ENCODE peak calls at places on chromosome 9, in nine cellular contexts. One of them, this sample, is unnamed.

GRCh38 chr9:128406848-128407391 is 13.7 kb upstream of the CERCAM start:
- DNase-seq in esophagus squamous epithelium: no peak
- DNase-seq in A549: no peak
- DNase-seq in IMR-90: peak
- DNase-seq in upper lobe of left lung: no peak
- DNase-seq in K562: no peak
- DNase-seq in Peyer's patch: no peak
- DNase-seq in spleen: no peak
- DNase-seq in sigmoid colon: no peak
- DNase-seq in this sample: no peak

GRCh38 chr9:112885324-112885723 is 5.4 kb downstream of the SLC46A2 start:
- DNase-seq in esophagus squamous epithelium: no peak
- DNase-seq in A549: no peak
- DNase-seq in IMR-90: no peak
- DNase-seq in upper lobe of left lung: no peak
- DNase-seq in K562: no peak
- DNase-seq in Peyer's patch: no peak
- DNase-seq in spleen: no peak
- DNase-seq in sigmoid colon: no peak
- DNase-seq in this sample: no peak

GRCh38 chr9:92402359-92402758 is 2.0 kb downstream of the OGN start:
- DNase-seq in esophagus squamous epithelium: no peak
- DNase-seq in A549: no peak
- DNase-seq in IMR-90: no peak
- DNase-seq in upper lobe of left lung: no peak
- DNase-seq in K562: no peak
- DNase-seq in Peyer's patch: no peak
- DNase-seq in spleen: no peak
- DNase-seq in sigmoid colon: no peak
- DNase-seq in this sample: no peak

GRCh38 chr9:92983984-92984589 is 36.8 kb downstream of the FGD3 start:
- DNase-seq in esophagus squamous epithelium: no peak
- DNase-seq in A549: no peak
- DNase-seq in IMR-90: peak
- DNase-seq in upper lobe of left lung: no peak
- DNase-seq in K562: peak
- DNase-seq in Peyer's patch: no peak
- DNase-seq in spleen: no peak
- DNase-seq in sigmoid colon: no peak
- DNase-seq in this sample: no peak

GRCh38 chr9:125763373-125763772 is 16.2 kb downstream of the PBX3 start:
- DNase-seq in esophagus squamous epithelium: no peak
- DNase-seq in A549: no peak
- DNase-seq in IMR-90: peak
- DNase-seq in upper lobe of left lung: no peak
- DNase-seq in K562: peak
- DNase-seq in Peyer's patch: no peak
- DNase-seq in spleen: no peak
- DNase-seq in sigmoid colon: no peak
- DNase-seq in this sample: peak

GRCh38 chr9:97504381-97505216 is 3.1 kb downstream of the TMOD1 start:
- DNase-seq in esophagus squamous epithelium: no peak
- DNase-seq in A549: no peak
- DNase-seq in IMR-90: peak
- DNase-seq in upper lobe of left lung: no peak
- DNase-seq in K562: peak
- DNase-seq in Peyer's patch: no peak
- DNase-seq in spleen: no peak
- DNase-seq in sigmoid colon: no peak
- DNase-seq in this sample: peak

GRCh38 chr9:116493183-116493582 is 193.9 kb upstream of the TRIM32 start:
- DNase-seq in esophagus squamous epithelium: no peak
- DNase-seq in A549: no peak
- DNase-seq in IMR-90: peak
- DNase-seq in upper lobe of left lung: no peak
- DNase-seq in K562: no peak
- DNase-seq in Peyer's patch: no peak
- DNase-seq in spleen: no peak
- DNase-seq in sigmoid colon: no peak
- DNase-seq in this sample: no peak

GRCh38 chr9:83434254-83434653 is 103.9 kb downstream of the FRMD3 start:
- DNase-seq in esophagus squamous epithelium: no peak
- DNase-seq in A549: no peak
- DNase-seq in IMR-90: no peak
- DNase-seq in upper lobe of left lung: no peak
- DNase-seq in K562: no peak
- DNase-seq in Peyer's patch: no peak
- DNase-seq in spleen: no peak
- DNase-seq in sigmoid colon: no peak
- DNase-seq in this sample: no peak

GRCh38 chr9:117459941-117460340 is 45.1 kb upstream of the ASTN2 start:
- DNase-seq in esophagus squamous epithelium: no peak
- DNase-seq in A549: no peak
- DNase-seq in IMR-90: no peak
- DNase-seq in upper lobe of left lung: no peak
- DNase-seq in K562: no peak
- DNase-seq in Peyer's patch: no peak
- DNase-seq in spleen: no peak
- DNase-seq in sigmoid colon: no peak
- DNase-seq in this sample: no peak

DNA sequence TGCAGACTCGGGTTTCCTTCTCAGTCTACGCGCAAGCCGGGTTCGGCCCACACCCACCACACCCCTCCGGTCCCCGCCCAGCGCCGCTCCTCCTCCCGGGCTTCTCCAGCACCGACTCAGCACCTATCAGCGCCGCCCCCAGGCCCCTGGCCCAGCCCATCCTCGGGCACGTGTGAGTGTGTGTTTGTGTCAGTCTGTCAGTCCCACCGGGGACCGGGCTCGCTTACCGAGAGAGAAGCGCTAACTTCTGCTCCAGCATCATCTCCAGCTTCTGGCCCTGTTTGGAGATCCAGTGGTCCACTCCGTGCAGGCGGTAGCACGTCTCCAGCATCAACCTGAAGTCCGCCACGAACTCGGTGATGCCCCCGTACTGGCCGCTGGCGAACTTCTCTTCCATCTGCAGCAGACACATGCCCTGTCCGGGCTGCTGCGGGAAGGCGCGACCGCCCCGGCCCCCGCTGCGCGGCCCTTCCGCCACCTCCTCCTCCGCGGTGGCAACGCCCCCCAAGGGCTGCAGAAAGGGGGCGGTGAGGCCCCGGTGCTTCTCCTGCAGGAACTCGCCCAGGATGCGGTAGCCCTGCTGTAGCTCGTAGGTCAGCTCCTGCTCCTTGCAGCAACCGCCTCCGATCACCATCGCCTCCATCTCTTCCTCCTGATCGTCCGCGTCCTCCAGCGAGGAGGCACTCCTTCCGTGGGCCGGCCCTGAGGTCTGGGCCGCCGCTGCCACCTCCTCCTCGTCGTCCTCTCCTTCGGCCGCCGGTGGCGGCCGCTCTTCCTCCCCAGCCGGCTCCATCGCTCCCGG is 8.3 kb downstream of the RANBP6 start:
- DNase-seq in esophagus squamous epithelium: peak
- DNase-seq in A549: peak
- DNase-seq in IMR-90: peak
- DNase-seq in upper lobe of left lung: peak
- DNase-seq in K562: peak
- DNase-seq in Peyer's patch: peak
- DNase-seq in spleen: peak
- DNase-seq in sigmoid colon: peak
- DNase-seq in this sample: peak
- TF ChIP-seq POLR2A in esophagus squamous epithelium: no peak
- TF ChIP-seq POLR2A in A549: no peak
- TF ChIP-seq POLR2A in IMR-90: no peak
- TF ChIP-seq POLR2A in upper lobe of left lung: no peak
- TF ChIP-seq POLR2A in K562: no peak
- TF ChIP-seq POLR2A in Peyer's patch: peak
- TF ChIP-seq POLR2A in spleen: no peak
- TF ChIP-seq POLR2A in sigmoid colon: no peak
- TF ChIP-seq POLR2A in this sample: peak

GRCh38 chr9:36548454-36548853 is 24.2 kb upstream of the MELK start:
- DNase-seq in esophagus squamous epithelium: no peak
- DNase-seq in A549: no peak
- DNase-seq in IMR-90: no peak
- DNase-seq in upper lobe of left lung: no peak
- DNase-seq in K562: no peak
- DNase-seq in Peyer's patch: no peak
- DNase-seq in spleen: no peak
- DNase-seq in sigmoid colon: no peak
- DNase-seq in this sample: no peak
- TF ChIP-seq CTCF in esophagus squamous epithelium: no peak
- TF ChIP-seq CTCF in A549: no peak
- TF ChIP-seq CTCF in IMR-90: no peak
- TF ChIP-seq CTCF in upper lobe of left lung: no peak
- TF ChIP-seq CTCF in K562: no peak
- TF ChIP-seq CTCF in Peyer's patch: no peak
- TF ChIP-seq CTCF in spleen: no peak
- TF ChIP-seq CTCF in sigmoid colon: no peak
- TF ChIP-seq CTCF in this sample: no peak

GRCh38 chr9:35558185-35558584 is 46.9 kb upstream of the TESK1 start:
- DNase-seq in esophagus squamous epithelium: no peak
- DNase-seq in A549: no peak
- DNase-seq in IMR-90: no peak
- DNase-seq in upper lobe of left lung: no peak
- DNase-seq in K562: no peak
- DNase-seq in Peyer's patch: no peak
- DNase-seq in spleen: no peak
- DNase-seq in sigmoid colon: no peak
- DNase-seq in this sample: no peak

GRCh38 chr9:35561468-35562261 is 43.4 kb upstream of the TESK1 start:
- DNase-seq in esophagus squamous epithelium: no peak
- DNase-seq in A549: no peak
- DNase-seq in IMR-90: no peak
- DNase-seq in upper lobe of left lung: no peak
- DNase-seq in K562: no peak
- DNase-seq in Peyer's patch: no peak
- DNase-seq in spleen: no peak
- DNase-seq in sigmoid colon: no peak
- DNase-seq in this sample: no peak

GRCh38 chr9:35560625-35561337 is 44.3 kb upstream of the TESK1 start:
- DNase-seq in esophagus squamous epithelium: no peak
- DNase-seq in A549: no peak
- DNase-seq in IMR-90: no peak
- DNase-seq in upper lobe of left lung: no peak
- DNase-seq in K562: no peak
- DNase-seq in Peyer's patch: no peak
- DNase-seq in spleen: no peak
- DNase-seq in sigmoid colon: no peak
- DNase-seq in this sample: no peak

GRCh38 chr9:35557330-35557729 is 47.7 kb upstream of the TESK1 start:
- DNase-seq in esophagus squamous epithelium: no peak
- DNase-seq in A549: no peak
- DNase-seq in IMR-90: no peak
- DNase-seq in upper lobe of left lung: no peak
- DNase-seq in K562: no peak
- DNase-seq in Peyer's patch: no peak
- DNase-seq in spleen: no peak
- DNase-seq in sigmoid colon: no peak
- DNase-seq in this sample: no peak

DNA sequence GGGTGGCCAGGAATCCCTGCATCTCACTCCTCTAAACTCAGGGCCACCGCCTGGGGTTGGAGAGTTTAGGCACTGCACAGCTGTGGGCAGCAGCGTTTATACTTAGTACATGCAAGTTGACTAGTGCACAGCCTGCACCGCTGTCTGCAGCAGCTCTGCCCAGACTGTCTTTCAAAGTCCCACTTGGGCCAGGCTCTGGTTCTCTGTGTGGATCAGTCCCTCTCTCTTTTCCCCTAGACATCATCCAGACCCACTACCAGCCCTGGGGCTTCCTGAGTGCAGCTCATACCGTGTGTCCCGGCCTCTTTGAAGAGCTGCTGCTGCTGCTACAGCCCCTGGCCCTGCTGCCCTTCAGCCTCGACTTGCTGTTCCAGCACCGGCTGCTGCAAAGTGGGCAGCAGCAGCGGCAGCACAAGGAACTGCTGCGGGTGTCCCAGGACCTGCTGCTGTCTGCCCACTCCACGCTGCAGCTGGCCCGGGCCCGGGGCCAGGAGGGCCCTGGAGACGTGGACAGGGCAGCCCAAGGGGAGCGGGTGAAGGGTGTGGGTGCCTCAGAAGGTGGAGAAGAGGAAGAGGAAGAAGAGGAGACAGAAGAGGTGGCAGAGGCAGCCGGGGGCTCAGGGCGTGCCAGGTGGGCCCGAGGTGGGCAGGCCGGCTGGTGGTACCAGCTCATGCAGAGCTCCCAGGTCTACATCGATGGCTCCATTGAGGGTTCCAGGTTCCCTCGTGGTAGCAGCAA is 45.1 kb upstream of the TESK1 start:
- DNase-seq in esophagus squamous epithelium: no peak
- DNase-seq in A549: no peak
- DNase-seq in IMR-90: no peak
- DNase-seq in upper lobe of left lung: no peak
- DNase-seq in K562: no peak
- DNase-seq in Peyer's patch: no peak
- DNase-seq in spleen: no peak
- DNase-seq in sigmoid colon: no peak
- DNase-seq in this sample: no peak
- H3K27ac ChIP-seq in esophagus squamous epithelium: no peak
- H3K27ac ChIP-seq in A549: no peak
- H3K27ac ChIP-seq in IMR-90: no peak
- H3K27ac ChIP-seq in upper lobe of left lung: no peak
- H3K27ac ChIP-seq in K562: no peak
- H3K27ac ChIP-seq in Peyer's patch: no peak
- H3K27ac ChIP-seq in spleen: no peak
- H3K27ac ChIP-seq in sigmoid colon: peak
- H3K27ac ChIP-seq in this sample: no peak

GRCh38 chr9:114397848-114398605 is 10.2 kb upstream of the AKNA start:
- DNase-seq in esophagus squamous epithelium: peak
- DNase-seq in A549: peak
- DNase-seq in IMR-90: peak
- DNase-seq in upper lobe of left lung: peak
- DNase-seq in K562: peak
- DNase-seq in Peyer's patch: peak
- DNase-seq in spleen: peak
- DNase-seq in sigmoid colon: peak
- DNase-seq in this sample: peak
- TF ChIP-seq POLR2A in esophagus squamous epithelium: peak
- TF ChIP-seq POLR2A in A549: peak
- TF ChIP-seq POLR2A in IMR-90: peak
- TF ChIP-seq POLR2A in upper lobe of left lung: no peak
- TF ChIP-seq POLR2A in K562: peak
- TF ChIP-seq POLR2A in Peyer's patch: peak
- TF ChIP-seq POLR2A in spleen: peak
- TF ChIP-seq POLR2A in sigmoid colon: peak
- TF ChIP-seq POLR2A in this sample: peak

GRCh38 chr9:87792831-87793288 is 66.9 kb downstream of the CTSL start:
- DNase-seq in esophagus squamous epithelium: no peak
- DNase-seq in A549: peak
- DNase-seq in IMR-90: peak
- DNase-seq in upper lobe of left lung: peak
- DNase-seq in K562: peak
- DNase-seq in Peyer's patch: no peak
- DNase-seq in spleen: no peak
- DNase-seq in sigmoid colon: peak
- DNase-seq in this sample: peak
- TF ChIP-seq CTCF in esophagus squamous epithelium: no peak
- TF ChIP-seq CTCF in A549: peak
- TF ChIP-seq CTCF in IMR-90: no peak
- TF ChIP-seq CTCF in upper lobe of left lung: no peak
- TF ChIP-seq CTCF in K562: peak
- TF ChIP-seq CTCF in Peyer's patch: peak
- TF ChIP-seq CTCF in spleen: peak
- TF ChIP-seq CTCF in sigmoid colon: no peak
- TF ChIP-seq CTCF in this sample: no peak

GRCh38 chr9:24518545-24518944 is 27.2 kb downstream of the IZUMO3 start:
- DNase-seq in esophagus squamous epithelium: no peak
- DNase-seq in A549: no peak
- DNase-seq in IMR-90: no peak
- DNase-seq in upper lobe of left lung: no peak
- DNase-seq in K562: no peak
- DNase-seq in Peyer's patch: no peak
- DNase-seq in spleen: no peak
- DNase-seq in sigmoid colon: no peak
- DNase-seq in this sample: no peak
- H3K27ac ChIP-seq in esophagus squamous epithelium: no peak
- H3K27ac ChIP-seq in A549: no peak
- H3K27ac ChIP-seq in IMR-90: no peak
- H3K27ac ChIP-seq in upper lobe of left lung: no peak
- H3K27ac ChIP-seq in K562: no peak
- H3K27ac ChIP-seq in Peyer's patch: no peak
- H3K27ac ChIP-seq in spleen: no peak
- H3K27ac ChIP-seq in sigmoid colon: no peak
- H3K27ac ChIP-seq in this sample: no peak

This sample was measured in body of pancreas.